ENCODE peak calls at places on chromosome 19, in eight cellular contexts. W is fibroblast of mammary gland; G is BJ; X is omental fat pad; A is fibroblast of lung; Q is CD4-positive, alpha-beta T cell; R is Calu3; H is HFF-Myc. M is an unnamed sample.

GRCh38 chr19:11576186-11576585 is 1.3 kb downstream of the ACP5 start:
- DNase-seq in A (no peak), H (no peak), X (no peak), R (no peak), W (no peak), G (no peak), Q (no peak), M (no peak)

GRCh38 chr19:30174357-30174645 is 197.9 kb upstream of the ZNF536 start:
- DNase-seq in X (no peak), W (no peak), A (no peak), G (no peak), H (no peak), Q (no peak), R (no peak), M (no peak)

GRCh38 chr19:52114691-52115090 is 19.1 kb upstream of the ZNF841 start:
- DNase-seq in A (no peak), R (no peak), X (no peak), H (no peak), Q (no peak), W (no peak), G (no peak), M (no peak)

GRCh38 chr19:37466798-37467607 is at the start of gene ZNF569:
- DNase-seq in W (peak; percentile 94), A (peak; percentile 97), X (peak; percentile 61), H (peak; percentile 84), G (peak; percentile 67), R (peak; percentile 85), Q (peak; percentile 82), M (peak; percentile 22)

GRCh38 chr19:50896591-50897190 is 14.5 kb downstream of the KLK4 start:
- DNase-seq in X (no peak), W (peak; percentile 85), R (peak; percentile 78), G (no peak), H (peak; percentile 40), Q (no peak), A (peak; percentile 12), M (no peak)

GRCh38 chr19:16325161-16325527 is 518 bp downstream of the KLF2 start:
- DNase-seq in H (no peak), G (no peak), Q (no peak), R (peak; percentile 50), W (no peak), X (no peak), A (no peak), M (no peak)

GRCh38 chr19:48415395-48415794 is 21.9 kb downstream of the GRIN2D start:
- DNase-seq in Q (peak; percentile 58), R (peak; percentile 62), G (no peak), W (peak; percentile 60), H (no peak), A (peak; percentile 51), X (peak; percentile 69), M (no peak)

GRCh38 chr19:18772620-18773587 is 18.2 kb downstream of the COMP start:
- DNase-seq in R (no peak), A (no peak), H (no peak), G (no peak), X (no peak), W (no peak), Q (no peak), M (no peak)

GRCh38 chr19:44258835-44259413 is 762 bp upstream of the ZNF233 start:
- DNase-seq in X (no peak), G (no peak), W (no peak), H (no peak), A (no peak), R (no peak), Q (no peak), M (no peak)

GRCh38 chr19:2426661-2427322 is 594 bp downstream of the TIMM13 start:
- DNase-seq in X (no peak), G (no peak), W (peak; percentile 36), Q (no peak), H (no peak), A (peak; percentile 20), R (peak; percentile 36), M (peak; percentile 61)

GRCh38 chr19:18486746-18487145 is 35.1 kb downstream of the ELL start:
- DNase-seq in A (no peak), G (no peak), X (no peak), Q (no peak), R (no peak), H (no peak), W (no peak), M (no peak)

GRCh38 chr19:14467816-14468215 is 7.3 kb downstream of the PTGER1 start:
- DNase-seq in W (no peak), X (no peak), A (no peak), G (no peak), R (no peak), H (no peak), Q (no peak), M (no peak)

GRCh38 chr19:38905620-38906019 is 5.9 kb downstream of the NFKBIB start:
- DNase-seq in A (no peak), Q (no peak), H (no peak), X (no peak), G (no peak), W (no peak), R (no peak), M (no peak)

GRCh38 chr19:32178401-32178800 is 167.0 kb upstream of the ZNF507 start:
- DNase-seq in W (no peak), X (no peak), R (no peak), G (no peak), A (no peak), H (no peak), Q (no peak), M (no peak)

GRCh38 chr19:33426621-33427475 is 53.3 kb downstream of the CEBPG start:
- DNase-seq in W (no peak), Q (no peak), A (no peak), G (no peak), R (no peak), H (no peak), X (no peak), M (no peak)

GRCh38 chr19:8456064-8456463 is 11.3 kb downstream of the HNRNPM start:
- DNase-seq in W (no peak), X (no peak), R (no peak), Q (no peak), A (no peak), H (no peak), G (no peak), M (no peak)

GRCh38 chr19:17248011-17248776 is 2.5 kb upstream of the NR2F6 start:
- DNase-seq in H (no peak), R (peak; percentile 24), W (no peak), X (no peak), A (no peak), Q (no peak), G (no peak), M (peak; percentile 83)

GRCh38 chr19:32224371-32225244 is 120.8 kb upstream of the ZNF507 start:
- DNase-seq in W (peak; percentile 35), A (peak; percentile 7), X (no peak), R (peak; percentile 78), H (no peak), G (no peak), Q (peak; percentile 38), M (peak; percentile 80)

GRCh38 chr19:30851646-30852045 is 479.5 kb downstream of the ZNF536 start:
- DNase-seq in R (no peak), G (no peak), A (no peak), W (no peak), Q (no peak), H (no peak), X (no peak), M (no peak)

GRCh38 chr19:4376991-4377781 is 23.2 kb downstream of the SH3GL1 start:
- DNase-seq in A (peak; percentile 40), W (peak; percentile 57), H (no peak), R (peak; percentile 59), X (no peak), G (no peak), Q (no peak), M (no peak)

GRCh38 chr19:4376245-4376990 is 23.9 kb downstream of the SH3GL1 start:
- DNase-seq in G (no peak), Q (no peak), W (no peak), R (peak; percentile 40), A (no peak), X (no peak), H (no peak), M (no peak)

GRCh38 chr19:4375164-4375619 is 25.2 kb downstream of the SH3GL1 start:
- DNase-seq in X (no peak), W (no peak), H (no peak), Q (no peak), G (no peak), A (no peak), R (peak; percentile 79), M (no peak)

GRCh38 chr19:4374451-4375163 is 25.7 kb downstream of the SH3GL1 start:
- DNase-seq in Q (no peak), H (no peak), R (peak; percentile 75), W (peak; percentile 96), G (peak; percentile 65), X (peak; percentile 49), A (peak; percentile 86), M (no peak)

GRCh38 chr19:4375620-4376228 is 24.6 kb downstream of the SH3GL1 start:
- DNase-seq in G (no peak), W (peak; percentile 84), Q (no peak), H (peak; percentile 56), R (peak; percentile 61), X (no peak), A (peak; percentile 76), M (no peak)
- TF ChIP-seq CTCF in G (peak; percentile 56), W (peak; percentile 55), Q (no peak), H (peak; percentile 48), R (no peak), X (no peak), A (peak; percentile 63), M (no peak)

GRCh38 chr19:56837892-56838679 is 2.4 kb downstream of the PEG3 start:
- DNase-seq in A (no peak), W (peak; percentile 39), R (no peak), X (peak; percentile 52), G (no peak), H (no peak), Q (no peak), M (no peak)
- TF ChIP-seq CTCF in A (no peak), W (peak; percentile 23), R (peak; percentile 18), X (peak; percentile 8), G (no peak), H (no peak), Q (no peak), M (peak; percentile 44)

GRCh38 chr19:35241417-35241816 is 7.4 kb upstream of the LSR start:
- DNase-seq in Q (no peak), H (no peak), R (no peak), G (no peak), A (no peak), X (no peak), W (no peak), M (no peak)

GRCh38 chr19:35240322-35240721 is 8.5 kb upstream of the LSR start:
- DNase-seq in X (no peak), R (no peak), A (no peak), H (no peak), W (no peak), G (no peak), Q (no peak), M (no peak)

GRCh38 chr19:35231956-35232746 is 3.6 kb upstream of the FAM187B start:
- DNase-seq in R (no peak), A (no peak), X (no peak), Q (no peak), G (no peak), W (no peak), H (no peak), M (no peak)

GRCh38 chr19:35232912-35233311 is 4.4 kb upstream of the FAM187B start:
- DNase-seq in H (no peak), W (no peak), X (no peak), R (no peak), G (no peak), Q (no peak), A (no peak), M (no peak)

GRCh38 chr19:35236638-35237400 is 8.3 kb upstream of the FAM187B start:
- DNase-seq in X (no peak), A (no peak), G (no peak), W (no peak), R (no peak), H (no peak), Q (no peak), M (no peak)
- TF ChIP-seq CTCF in X (no peak), A (no peak), G (no peak), W (no peak), R (no peak), H (peak; percentile 18), Q (peak; percentile 48), M (no peak)

GRCh38 chr19:49592486-49593232 is 1.7 kb downstream of the PRR12 start:
- DNase-seq in X (no peak), Q (no peak), A (no peak), H (no peak), G (no peak), W (peak; percentile 14), R (no peak), M (no peak)
- TF ChIP-seq CTCF in X (no peak), Q (no peak), A (no peak), H (no peak), G (no peak), W (no peak), R (no peak), M (no peak)

M was measured in D721Med.